ENCODE peak calls at places on chromosome 22, in seven cellular contexts. Y is neuronal stem cell, C is mesenchymal stem cell, A is mesendoderm, W is IMR-90, Q is trophoblast cell, H is H1. J is an unnamed sample.

GRCh38 chr22:19289475-19290161 is 1.9 kb downstream of the CLTCL1 start:
- DNase-seq in H (no peak), A (no peak), Q (no peak), C (peak), W (peak), Y (no peak), J (no peak)

GRCh38 chr22:50723991-50724390 is 14.0 kb upstream of the ACR start:
- DNase-seq in W (peak), Q (no peak), A (no peak), C (no peak), Y (no peak), H (no peak), J (no peak)

GRCh38 chr22:35315855-35316745 is 16.4 kb downstream of the TOM1 start:
- DNase-seq in H (no peak), Y (no peak), Q (peak), C (no peak), A (no peak), W (no peak), J (no peak)

GRCh38 chr22:18144105-18144504 is 5.9 kb upstream of the USP18 start:
- DNase-seq in A (no peak), Q (no peak), W (no peak), C (no peak), H (no peak), Y (no peak), J (no peak)

GRCh38 chr22:31790240-31790639 is 36.4 kb downstream of the DEPDC5 start:
- DNase-seq in C (no peak), A (no peak), Q (no peak), Y (no peak), W (no peak), H (no peak), J (no peak)

GRCh38 chr22:19429950-19430889 is 1.3 kb downstream of the HIRA start:
- DNase-seq in Y (no peak), C (peak), W (peak), A (peak), Q (no peak), H (no peak), J (no peak)

GRCh38 chr22:50621491-50621880 is 6.5 kb downstream of the ARSA start:
- DNase-seq in Y (no peak), W (no peak), A (no peak), C (no peak), Q (no peak), H (no peak), J (peak)

GRCh38 chr22:39090426-39091064 is 6.5 kb upstream of the APOBEC3H start:
- DNase-seq in Y (no peak), A (no peak), W (no peak), H (no peak), C (no peak), Q (no peak), J (no peak)

GRCh38 chr22:42932857-42933782 is 76.0 kb upstream of the ARFGAP3 start:
- DNase-seq in Q (no peak), Y (no peak), C (no peak), W (peak), A (no peak), H (no peak), J (no peak)

GRCh38 chr22:19497245-19497644 is 17.5 kb downstream of the CDC45 start:
- DNase-seq in Y (no peak), H (no peak), Q (no peak), W (peak), A (no peak), C (peak), J (no peak)

GRCh38 chr22:48784701-48785503 is 1042.8 kb downstream of the BRD1 start:
- DNase-seq in A (no peak), C (no peak), Q (no peak), W (no peak), Y (no peak), H (no peak), J (no peak)

GRCh38 chr22:46752911-46753310 is 9.5 kb upstream of the TBC1D22A start:
- DNase-seq in Q (no peak), H (no peak), Y (no peak), A (no peak), C (no peak), W (no peak), J (no peak)
- H2AK5ac ChIP-seq in Q (no peak), H (no peak), Y (no peak), A (no peak), C (no peak), W (peak), J (no peak)

DNA sequence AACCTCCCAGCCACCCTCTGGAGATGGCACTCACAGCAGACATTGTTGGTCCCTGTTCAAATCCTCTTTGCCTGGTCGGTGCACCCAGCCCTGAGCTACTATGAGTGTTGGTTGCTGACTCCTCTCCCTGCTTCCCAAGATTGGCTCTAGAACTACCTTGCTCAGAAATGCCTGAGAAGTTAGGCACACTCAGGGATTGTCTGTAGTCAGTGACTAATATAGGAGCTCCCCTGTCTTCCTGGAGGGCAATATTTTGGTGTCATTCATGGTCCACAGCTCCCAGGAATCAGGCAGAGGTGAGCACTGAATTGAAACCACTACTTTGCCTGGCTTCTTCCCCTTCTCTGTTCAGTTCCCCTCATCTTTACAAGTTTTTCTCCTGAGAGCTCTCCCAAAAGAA is 325.9 kb downstream of the MIAT start:
- DNase-seq in A (no peak), Q (no peak), Y (no peak), H (no peak), C (no peak), W (no peak), J (no peak)
- H2AK5ac ChIP-seq in A (no peak), Q (no peak), Y (no peak), H (no peak), C (no peak), W (no peak), J (no peak)

GRCh38 chr22:37185646-37186227 is 2.3 kb downstream of the C1QTNF6 start:
- DNase-seq in A (no peak), H (no peak), Y (no peak), C (no peak), W (no peak), Q (peak), J (no peak)
- H2AK5ac ChIP-seq in A (no peak), H (peak), Y (no peak), C (no peak), W (no peak), Q (peak), J (no peak)

DNA sequence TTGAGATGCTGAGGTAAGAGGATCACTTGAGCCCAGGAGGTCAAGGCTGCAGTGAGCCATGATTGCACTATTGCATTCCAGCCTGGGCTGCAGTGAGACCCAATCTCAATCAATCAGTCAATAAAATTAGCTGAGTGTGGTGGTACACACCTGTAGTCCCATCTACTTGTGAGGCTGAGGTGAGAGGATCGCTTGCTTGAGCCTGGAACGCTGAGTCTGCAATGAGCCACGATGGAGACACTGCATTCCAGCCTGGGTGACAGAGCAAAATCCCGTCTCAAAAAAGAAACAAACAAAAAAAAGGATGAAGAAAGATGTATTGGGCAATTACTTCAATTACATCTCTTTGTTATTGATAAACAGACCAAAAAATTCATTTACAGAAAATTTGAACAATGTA is 54.5 kb downstream of the MED15 start:
- DNase-seq in A (no peak), W (no peak), Y (no peak), C (no peak), H (no peak), Q (no peak), J (no peak)
- H2AK5ac ChIP-seq in A (no peak), W (peak), Y (no peak), C (no peak), H (no peak), Q (no peak), J (no peak)

GRCh38 chr22:23603266-23603665 is 23.2 kb upstream of the IGLL1 start:
- DNase-seq in A (no peak), Q (no peak), Y (no peak), C (no peak), H (no peak), W (no peak), J (no peak)
- H2AK5ac ChIP-seq in A (no peak), Q (no peak), Y (no peak), C (no peak), H (no peak), W (no peak), J (no peak)

DNA sequence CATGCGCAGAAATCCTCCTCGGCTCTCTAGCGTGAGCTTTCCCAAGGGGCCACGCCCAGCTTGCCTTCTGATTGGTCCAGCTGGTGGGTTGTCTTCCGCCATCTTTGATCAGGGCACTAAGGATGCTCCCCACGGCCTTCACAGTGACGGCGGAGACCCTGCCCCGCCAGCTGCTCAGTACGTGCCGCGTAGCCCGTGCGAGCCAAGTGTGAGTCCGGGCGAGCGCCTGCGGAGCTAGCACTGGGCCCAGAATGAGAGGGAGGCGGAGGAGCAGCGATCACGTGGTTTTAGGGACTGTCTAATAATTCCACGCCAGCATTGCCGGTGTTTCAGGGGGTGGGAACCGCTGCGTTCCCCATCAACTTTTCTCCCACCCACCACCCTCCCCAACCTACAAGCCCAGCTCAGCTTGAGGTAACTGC is 1.6 kb upstream of the MTFP1 start:
- DNase-seq in W (peak), H (peak), C (peak), Q (peak), Y (peak), A (peak), J (peak)
- H2AK5ac ChIP-seq in W (peak), H (no peak), C (no peak), Q (no peak), Y (no peak), A (no peak), J (no peak)

DNA sequence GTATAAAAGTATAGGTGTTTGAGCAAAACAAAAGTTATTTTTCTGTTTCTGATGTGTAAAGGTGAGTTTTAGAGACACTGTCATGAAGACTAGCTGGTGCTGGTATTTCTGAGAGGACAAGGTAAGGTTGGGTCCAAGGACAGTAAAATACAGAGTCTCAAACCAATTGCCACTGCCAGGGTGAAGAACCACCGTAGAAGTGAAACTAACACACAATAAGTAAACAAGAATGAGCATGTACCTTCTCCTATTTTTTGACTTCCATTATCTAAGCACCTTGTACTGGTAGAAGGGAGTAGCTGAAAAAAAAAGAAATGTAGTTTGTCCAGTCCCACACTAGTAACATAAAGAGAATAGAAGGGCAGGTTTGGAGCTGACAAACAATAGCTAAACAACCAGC is 117.3 kb downstream of the TTC28 start:
- DNase-seq in C (no peak), A (no peak), W (no peak), Y (no peak), Q (no peak), H (no peak), J (no peak)
- H2AK5ac ChIP-seq in C (no peak), A (no peak), W (no peak), Y (no peak), Q (no peak), H (no peak), J (no peak)